ENCODE peak calls at places on chromosomes 7 and 10, in ten cellular contexts. One of them, this sample, is unnamed. For H3K4me1, the result is how much of the 10 kb centered on the place peaks cover.

GRCh38 chr10:50596897-50597296 is 26.9 kb downstream of the SGMS1 start:
- DNase-seq in mucosa of descending colon: no peak
- DNase-seq in pancreas: no peak
- DNase-seq in Panc1: no peak
- DNase-seq in CD8-positive, alpha-beta memory T cell: no peak
- DNase-seq in neuronal stem cell: no peak
- DNase-seq in hepatocyte: no peak
- DNase-seq in upper lobe of right lung: no peak
- DNase-seq in K562: no peak
- DNase-seq in OCI-LY7: no peak
- DNase-seq in this sample: no peak

GRCh38 chr7:95723583-95724180 is 48.7 kb upstream of the DYNC1I1 start:
- DNase-seq in mucosa of descending colon: peak
- DNase-seq in hepatocyte: peak
- DNase-seq in neuronal stem cell: peak
- DNase-seq in Panc1: peak
- DNase-seq in CD8-positive, alpha-beta memory T cell: no peak
- DNase-seq in OCI-LY7: peak
- DNase-seq in K562: peak
- DNase-seq in upper lobe of right lung: no peak
- DNase-seq in pancreas: peak
- DNase-seq in this sample: no peak

GRCh38 chr7:96739609-96740008 is 30.0 kb upstream of the SEM1 start:
- DNase-seq in hepatocyte: no peak
- DNase-seq in pancreas: no peak
- DNase-seq in mucosa of descending colon: no peak
- DNase-seq in Panc1: no peak
- DNase-seq in neuronal stem cell: no peak
- DNase-seq in K562: no peak
- DNase-seq in upper lobe of right lung: no peak
- DNase-seq in CD8-positive, alpha-beta memory T cell: no peak
- DNase-seq in OCI-LY7: no peak
- DNase-seq in this sample: no peak

GRCh38 chr7:141071855-141072547 is 1.9 kb upstream of the TMEM178B start:
- DNase-seq in OCI-LY7: no peak
- DNase-seq in Panc1: no peak
- DNase-seq in mucosa of descending colon: peak
- DNase-seq in K562: no peak
- DNase-seq in CD8-positive, alpha-beta memory T cell: no peak
- DNase-seq in neuronal stem cell: peak
- DNase-seq in upper lobe of right lung: no peak
- DNase-seq in hepatocyte: no peak
- DNase-seq in pancreas: no peak
- DNase-seq in this sample: no peak

GRCh38 chr7:149067869-149068268 is 22.6 kb downstream of the ZNF786 start:
- DNase-seq in pancreas: no peak
- DNase-seq in Panc1: no peak
- DNase-seq in neuronal stem cell: no peak
- DNase-seq in K562: no peak
- DNase-seq in upper lobe of right lung: no peak
- DNase-seq in mucosa of descending colon: peak
- DNase-seq in CD8-positive, alpha-beta memory T cell: no peak
- DNase-seq in hepatocyte: no peak
- DNase-seq in OCI-LY7: peak
- DNase-seq in this sample: no peak

GRCh38 chr7:101941481-101942383 is 124.3 kb downstream of the CUX1 start:
- DNase-seq in mucosa of descending colon: peak
- DNase-seq in OCI-LY7: no peak
- DNase-seq in neuronal stem cell: no peak
- DNase-seq in hepatocyte: peak
- DNase-seq in K562: peak
- DNase-seq in pancreas: no peak
- DNase-seq in Panc1: peak
- DNase-seq in upper lobe of right lung: peak
- DNase-seq in CD8-positive, alpha-beta memory T cell: no peak
- DNase-seq in this sample: no peak

GRCh38 chr10:68406111-68406814 is 814 bp downstream of the RUFY2 start:
- DNase-seq in mucosa of descending colon: peak
- DNase-seq in hepatocyte: peak
- DNase-seq in upper lobe of right lung: peak
- DNase-seq in pancreas: peak
- DNase-seq in CD8-positive, alpha-beta memory T cell: peak
- DNase-seq in neuronal stem cell: peak
- DNase-seq in OCI-LY7: peak
- DNase-seq in K562: peak
- DNase-seq in Panc1: no peak
- DNase-seq in this sample: peak

GRCh38 chr10:1102392-1102791 is 46.2 kb downstream of the WDR37 start:
- DNase-seq in upper lobe of right lung: no peak
- DNase-seq in K562: no peak
- DNase-seq in neuronal stem cell: no peak
- DNase-seq in mucosa of descending colon: no peak
- DNase-seq in CD8-positive, alpha-beta memory T cell: no peak
- DNase-seq in OCI-LY7: no peak
- DNase-seq in Panc1: no peak
- DNase-seq in hepatocyte: no peak
- DNase-seq in pancreas: no peak
- DNase-seq in this sample: no peak

DNA sequence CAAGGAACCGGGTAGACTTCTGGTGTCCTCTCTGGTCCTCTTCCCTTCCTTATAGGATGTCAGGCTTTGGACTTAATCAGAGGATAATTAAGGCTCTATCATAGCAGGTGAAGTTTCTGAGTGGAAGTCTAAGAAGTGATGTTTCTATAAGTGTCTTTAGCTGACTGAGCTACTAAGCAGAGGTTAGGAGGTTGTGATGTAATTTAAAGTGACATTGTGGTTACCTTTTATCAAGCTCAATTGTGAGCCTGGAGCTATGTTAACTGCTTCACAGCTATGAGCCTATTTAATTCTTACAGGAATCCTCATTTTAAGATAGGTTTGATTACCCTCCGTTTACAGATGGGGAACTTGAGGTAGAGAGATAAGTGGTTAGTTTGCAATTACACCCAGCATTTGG is 365.1 kb downstream of the AUTS2 start:
- DNase-seq in hepatocyte: no peak
- DNase-seq in Panc1: no peak
- DNase-seq in OCI-LY7: no peak
- DNase-seq in K562: no peak
- DNase-seq in mucosa of descending colon: no peak
- DNase-seq in pancreas: no peak
- DNase-seq in upper lobe of right lung: no peak
- DNase-seq in neuronal stem cell: no peak
- DNase-seq in CD8-positive, alpha-beta memory T cell: no peak
- DNase-seq in this sample: no peak
- H3K4me1 ChIP-seq in hepatocyte: under half
- H3K4me1 ChIP-seq in Panc1: under half
- H3K4me1 ChIP-seq in OCI-LY7: half or more
- H3K4me1 ChIP-seq in K562: under half
- H3K4me1 ChIP-seq in mucosa of descending colon: under half
- H3K4me1 ChIP-seq in pancreas: under half
- H3K4me1 ChIP-seq in upper lobe of right lung: under half
- H3K4me1 ChIP-seq in neuronal stem cell: under half
- H3K4me1 ChIP-seq in CD8-positive, alpha-beta memory T cell: under half
- H3K4me1 ChIP-seq in this sample: under half

DNA sequence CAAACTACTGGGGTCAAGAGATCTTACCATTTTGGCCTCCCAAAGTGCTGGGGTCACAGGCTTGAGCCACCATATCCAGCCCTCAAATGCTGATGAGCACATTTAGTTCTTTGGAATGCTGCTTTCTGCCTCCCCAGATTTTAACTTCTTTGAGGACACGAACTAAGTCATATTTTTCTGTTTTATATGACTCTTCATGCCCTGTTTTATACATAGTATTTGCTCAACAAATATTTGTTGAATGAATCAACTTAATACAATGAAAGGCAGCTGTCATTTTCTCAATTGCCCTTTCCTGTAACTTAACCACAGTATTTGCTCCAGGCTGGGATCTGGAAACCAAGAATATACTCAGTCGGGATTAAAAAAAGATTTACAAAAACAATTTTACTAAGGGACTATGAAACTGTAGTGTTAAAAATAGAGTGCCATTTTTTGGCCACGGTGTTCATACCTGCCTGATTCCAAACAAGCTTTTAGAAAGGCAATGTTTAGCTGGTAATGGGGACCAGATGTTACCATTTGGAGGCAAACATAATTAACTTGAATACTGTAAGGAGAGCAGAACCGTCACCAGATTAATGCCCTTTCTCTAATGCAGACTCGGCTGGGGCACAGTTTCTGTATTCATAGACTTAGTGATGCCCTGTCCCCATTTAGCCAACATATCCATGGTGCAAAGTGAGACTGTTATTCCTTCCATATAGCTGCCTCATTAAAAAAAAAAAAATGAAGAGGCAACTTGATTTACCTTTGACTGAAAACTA is 117.6 kb downstream of the NRP1 start:
- DNase-seq in K562: no peak
- DNase-seq in upper lobe of right lung: no peak
- DNase-seq in Panc1: peak
- DNase-seq in pancreas: no peak
- DNase-seq in mucosa of descending colon: no peak
- DNase-seq in neuronal stem cell: no peak
- DNase-seq in CD8-positive, alpha-beta memory T cell: no peak
- DNase-seq in hepatocyte: no peak
- DNase-seq in OCI-LY7: no peak
- DNase-seq in this sample: no peak
- H3K4me1 ChIP-seq in K562: under half
- H3K4me1 ChIP-seq in upper lobe of right lung: under half
- H3K4me1 ChIP-seq in Panc1: under half
- H3K4me1 ChIP-seq in pancreas: under half
- H3K4me1 ChIP-seq in mucosa of descending colon: under half
- H3K4me1 ChIP-seq in neuronal stem cell: under half
- H3K4me1 ChIP-seq in CD8-positive, alpha-beta memory T cell: under half
- H3K4me1 ChIP-seq in hepatocyte: under half
- H3K4me1 ChIP-seq in OCI-LY7: under half
- H3K4me1 ChIP-seq in this sample: under half

DNA sequence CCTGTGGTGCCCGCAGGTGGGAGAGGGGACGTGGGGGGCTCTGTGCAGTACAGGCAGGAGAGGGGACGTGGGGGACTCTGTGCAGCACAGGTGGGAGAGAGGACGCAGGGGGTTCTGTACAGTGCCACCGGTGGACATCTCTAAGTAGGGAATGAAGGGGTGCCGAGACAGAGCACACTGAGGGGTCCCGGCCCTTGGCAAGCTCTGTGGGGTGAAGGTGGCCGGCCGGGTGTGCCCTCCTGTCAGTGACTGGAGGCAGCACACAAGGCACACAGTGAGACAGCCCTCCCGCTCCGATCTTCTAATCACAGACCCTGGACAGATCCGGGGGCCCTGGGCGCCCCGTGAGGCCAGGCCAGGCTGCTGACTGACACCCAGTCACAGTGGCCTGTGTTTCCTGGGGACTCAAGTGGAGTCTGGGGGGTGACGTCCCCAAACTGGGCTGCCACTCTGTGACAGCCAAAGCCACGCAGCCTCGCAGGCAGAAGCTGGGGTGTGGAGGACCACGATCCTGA is 11.2 kb downstream of the GPR146 start:
- DNase-seq in OCI-LY7: no peak
- DNase-seq in mucosa of descending colon: no peak
- DNase-seq in hepatocyte: no peak
- DNase-seq in pancreas: no peak
- DNase-seq in neuronal stem cell: no peak
- DNase-seq in CD8-positive, alpha-beta memory T cell: no peak
- DNase-seq in upper lobe of right lung: no peak
- DNase-seq in K562: no peak
- DNase-seq in Panc1: no peak
- DNase-seq in this sample: no peak
- H3K4me1 ChIP-seq in OCI-LY7: under half
- H3K4me1 ChIP-seq in mucosa of descending colon: under half
- H3K4me1 ChIP-seq in hepatocyte: under half
- H3K4me1 ChIP-seq in pancreas: under half
- H3K4me1 ChIP-seq in neuronal stem cell: under half
- H3K4me1 ChIP-seq in CD8-positive, alpha-beta memory T cell: under half
- H3K4me1 ChIP-seq in upper lobe of right lung: half or more
- H3K4me1 ChIP-seq in K562: under half
- H3K4me1 ChIP-seq in Panc1: under half
- H3K4me1 ChIP-seq in this sample: under half

GRCh38 chr10:122145113-122145512 is 126.0 kb upstream of the BTBD16 start:
- DNase-seq in CD8-positive, alpha-beta memory T cell: no peak
- DNase-seq in hepatocyte: no peak
- DNase-seq in mucosa of descending colon: no peak
- DNase-seq in OCI-LY7: no peak
- DNase-seq in pancreas: no peak
- DNase-seq in K562: no peak
- DNase-seq in upper lobe of right lung: no peak
- DNase-seq in Panc1: no peak
- DNase-seq in neuronal stem cell: no peak
- DNase-seq in this sample: no peak

GRCh38 chr10:122149138-122149606 is 121.9 kb upstream of the BTBD16 start:
- DNase-seq in upper lobe of right lung: no peak
- DNase-seq in mucosa of descending colon: no peak
- DNase-seq in OCI-LY7: no peak
- DNase-seq in neuronal stem cell: no peak
- DNase-seq in K562: no peak
- DNase-seq in hepatocyte: no peak
- DNase-seq in CD8-positive, alpha-beta memory T cell: no peak
- DNase-seq in Panc1: no peak
- DNase-seq in pancreas: no peak
- DNase-seq in this sample: no peak

GRCh38 chr10:122149607-122150505 is 121.2 kb upstream of the BTBD16 start:
- DNase-seq in CD8-positive, alpha-beta memory T cell: no peak
- DNase-seq in hepatocyte: no peak
- DNase-seq in upper lobe of right lung: no peak
- DNase-seq in K562: no peak
- DNase-seq in pancreas: no peak
- DNase-seq in OCI-LY7: no peak
- DNase-seq in Panc1: no peak
- DNase-seq in mucosa of descending colon: no peak
- DNase-seq in neuronal stem cell: no peak
- DNase-seq in this sample: no peak

GRCh38 chr10:122151121-122151694 is 119.9 kb upstream of the BTBD16 start:
- DNase-seq in CD8-positive, alpha-beta memory T cell: no peak
- DNase-seq in pancreas: no peak
- DNase-seq in hepatocyte: no peak
- DNase-seq in neuronal stem cell: no peak
- DNase-seq in mucosa of descending colon: no peak
- DNase-seq in upper lobe of right lung: peak
- DNase-seq in K562: no peak
- DNase-seq in OCI-LY7: no peak
- DNase-seq in Panc1: no peak
- DNase-seq in this sample: no peak

GRCh38 chr10:122147731-122148130 is 123.4 kb upstream of the BTBD16 start:
- DNase-seq in pancreas: no peak
- DNase-seq in hepatocyte: peak
- DNase-seq in upper lobe of right lung: no peak
- DNase-seq in CD8-positive, alpha-beta memory T cell: no peak
- DNase-seq in neuronal stem cell: no peak
- DNase-seq in K562: no peak
- DNase-seq in OCI-LY7: no peak
- DNase-seq in mucosa of descending colon: no peak
- DNase-seq in Panc1: no peak
- DNase-seq in this sample: no peak
- H3K4me1 ChIP-seq in pancreas: under half
- H3K4me1 ChIP-seq in hepatocyte: under half
- H3K4me1 ChIP-seq in upper lobe of right lung: under half
- H3K4me1 ChIP-seq in CD8-positive, alpha-beta memory T cell: under half
- H3K4me1 ChIP-seq in neuronal stem cell: under half
- H3K4me1 ChIP-seq in K562: under half
- H3K4me1 ChIP-seq in OCI-LY7: under half
- H3K4me1 ChIP-seq in mucosa of descending colon: under half
- H3K4me1 ChIP-seq in Panc1: under half
- H3K4me1 ChIP-seq in this sample: under half